ENCODE peak calls at places on chromosomes 16 and 17, in ten cellular contexts. H is MV-4-11, P is kidney tubule cell, M is NCI-H774, E is cardiac muscle cell, T is NCI-H524, N is T-helper 2 cell, K is OCI-M1, Y is putamen, V is NCI-H2029. D is an unnamed sample.

GRCh38 chr16:637081-638018 is 1.2 kb upstream of the METTL26 start:
- DNase-seq in M (no peak), E (peak), T (peak), N (peak), H (peak), Y (peak), P (peak), V (peak), K (peak), D (no peak)

GRCh38 chr17:39134878-39135277 is 16.6 kb downstream of the PLXDC1 start:
- DNase-seq in Y (no peak), E (no peak), M (no peak), K (no peak), H (no peak), V (no peak), N (no peak), P (no peak), T (no peak), D (no peak)

GRCh38 chr17:62807812-62808575 is at the start of gene MARCHF10:
- DNase-seq in Y (peak), V (peak), N (no peak), H (no peak), E (no peak), M (peak), T (peak), K (no peak), P (peak), D (peak)

GRCh38 chr16:78709137-78709871 is 609.9 kb downstream of the WWOX start:
- DNase-seq in K (no peak), V (no peak), T (no peak), E (no peak), H (no peak), Y (no peak), M (no peak), P (no peak), N (no peak), D (no peak)

GRCh38 chr17:58332720-58333395 is 4.3 kb upstream of the TSPOAP1 start:
- DNase-seq in E (no peak), V (no peak), H (no peak), K (peak), N (no peak), M (no peak), Y (no peak), P (no peak), T (no peak), D (no peak)

GRCh38 chr16:20339744-20340143 is 12.4 kb upstream of the GP2 start:
- DNase-seq in H (no peak), Y (no peak), E (no peak), V (no peak), T (no peak), K (no peak), P (peak), N (no peak), M (no peak), D (no peak)

GRCh38 chr17:50908860-50909764 is 43.0 kb upstream of the TOB1 start:
- DNase-seq in M (peak), Y (no peak), H (peak), K (no peak), P (peak), E (peak), V (no peak), N (no peak), T (no peak), D (peak)

GRCh38 chr17:80880650-80880989 is 111.0 kb upstream of the CHMP6 start:
- DNase-seq in H (no peak), V (no peak), K (no peak), N (no peak), E (no peak), Y (no peak), M (no peak), T (no peak), P (no peak), D (no peak)

GRCh38 chr17:64262125-64262421 is 987 bp downstream of the TEX2 start:
- DNase-seq in P (no peak), N (no peak), K (peak), H (no peak), T (no peak), Y (no peak), E (no peak), V (no peak), M (no peak), D (no peak)

GRCh38 chr16:85491798-85492616 is 121.1 kb upstream of the GSE1 start:
- DNase-seq in N (no peak), P (peak), K (no peak), M (no peak), E (peak), H (no peak), T (no peak), V (peak), Y (peak), D (peak)

GRCh38 chr16:67040906-67041305 is 12.0 kb downstream of the CBFB start:
- DNase-seq in E (no peak), K (no peak), N (no peak), H (no peak), T (no peak), V (no peak), P (no peak), Y (peak), M (no peak), D (no peak)

D was measured in SW480.